ENCODE peak calls at places on chromosomes 3 and 15, in seven cellular contexts. A is psoas muscle, L is BJ, Z is progenitor cell of endocrine pancreas, S is breast epithelium, O is iPS-NIHi11, N is ELF-1. I is an unnamed sample.

GRCh38 chr3:145188079-145188785 is 972.8 kb downstream of the PLOD2 start:
- DNase-seq in A (no peak), Z (no peak), L (no peak), N (no peak), O (no peak), S (no peak), I (no peak)

GRCh38 chr3:4351164-4351855 is 48.1 kb downstream of the SETMAR start:
- DNase-seq in N (peak), L (no peak), S (no peak), O (no peak), Z (no peak), A (no peak), I (no peak)

GRCh38 chr3:42117175-42118008 is 26.2 kb downstream of the TRAK1 start:
- DNase-seq in Z (no peak), L (peak), N (peak), A (peak), S (peak), O (peak), I (peak)

GRCh38 chr15:74140445-74140761 is 10.0 kb downstream of the ISLR2 start:
- DNase-seq in O (no peak), Z (no peak), S (no peak), L (no peak), A (no peak), N (no peak), I (no peak)

GRCh38 chr3:85337895-85338294 is 379.1 kb downstream of the CADM2 start:
- DNase-seq in Z (no peak), A (no peak), N (no peak), S (no peak), O (no peak), L (no peak), I (no peak)

GRCh38 chr3:5341610-5342009 is 154.1 kb downstream of the EDEM1 start:
- DNase-seq in Z (no peak), S (no peak), O (no peak), A (no peak), L (no peak), N (no peak), I (no peak)

GRCh38 chr3:4218426-4219226 is 84.5 kb upstream of the SETMAR start:
- DNase-seq in L (no peak), S (peak), N (no peak), Z (no peak), O (no peak), A (no peak), I (no peak)

GRCh38 chr15:32030795-32031194 is 480 bp downstream of the CHRNA7 start:
- DNase-seq in S (no peak), L (no peak), O (peak), Z (no peak), A (no peak), N (peak), I (no peak)

GRCh38 chr15:92619380-92620101 is 36.0 kb downstream of the FAM174B start:
- DNase-seq in S (no peak), N (no peak), O (no peak), Z (no peak), A (no peak), L (peak), I (no peak)

GRCh38 chr3:64067510-64068346 is 44.4 kb upstream of the PSMD6 start:
- DNase-seq in L (no peak), A (no peak), Z (no peak), N (no peak), S (no peak), O (no peak), I (no peak)

GRCh38 chr15:57500979-57501576 is 90.6 kb upstream of the MYZAP start:
- DNase-seq in L (no peak), A (no peak), O (no peak), N (no peak), Z (no peak), S (no peak), I (no peak)

GRCh38 chr3:71570453-71571038 is 13.0 kb downstream of the FOXP1 start:
- DNase-seq in S (no peak), Z (no peak), L (no peak), A (no peak), N (no peak), O (no peak), I (no peak)

GRCh38 chr15:58549013-58549779 is 117.4 kb downstream of the LIPC start:
- DNase-seq in N (peak), Z (no peak), S (no peak), L (no peak), A (no peak), O (no peak), I (peak)

GRCh38 chr3:105399611-105400010 is 32.9 kb downstream of the ALCAM start:
- DNase-seq in Z (no peak), L (no peak), O (no peak), N (no peak), S (no peak), A (no peak), I (no peak)

GRCh38 chr3:21562225-21562624 is 188.8 kb downstream of the ZNF385D start:
- DNase-seq in Z (no peak), S (no peak), L (no peak), N (no peak), O (no peak), A (no peak), I (no peak)

GRCh38 chr3:56781762-56782161 is 20.0 kb downstream of the ARHGEF3 start:
- DNase-seq in L (no peak), Z (no peak), A (no peak), O (no peak), S (no peak), N (no peak), I (peak)

GRCh38 chr3:171614318-171614967 is 154.2 kb upstream of the TNIK start:
- DNase-seq in Z (no peak), L (no peak), A (peak), O (peak), N (peak), S (no peak), I (no peak)

GRCh38 chr3:127455541-127456450 is 134.7 kb downstream of the TPRA1 start:
- DNase-seq in O (peak), A (peak), L (no peak), N (peak), S (peak), Z (peak), I (peak)

GRCh38 chr3:22969276-22969675 is 233.9 kb upstream of the UBE2E2 start:
- DNase-seq in L (no peak), Z (no peak), A (no peak), N (no peak), S (no peak), O (no peak), I (no peak)

GRCh38 chr15:91116379-91117067 is 16.5 kb downstream of the SV2B start:
- DNase-seq in O (no peak), N (no peak), Z (no peak), L (no peak), S (peak), A (no peak), I (peak)

GRCh38 chr3:22734756-22735155 is 468.4 kb upstream of the UBE2E2 start:
- DNase-seq in Z (no peak), S (no peak), L (no peak), O (no peak), A (no peak), N (no peak), I (no peak)

GRCh38 chr3:106333911-106334618 is 465.3 kb upstream of the CBLB start:
- DNase-seq in L (no peak), S (no peak), Z (no peak), A (no peak), N (no peak), O (no peak), I (no peak)

GRCh38 chr3:113084777-113085176 is 94.0 kb downstream of the GTPBP8 start:
- DNase-seq in L (peak), Z (no peak), S (peak), A (peak), N (no peak), O (no peak), I (peak)

GRCh38 chr3:196138927-196139680 is 57.2 kb upstream of the TFRC start:
- DNase-seq in L (peak), O (no peak), N (peak), S (peak), Z (no peak), A (no peak), I (no peak)

GRCh38 chr3:148950806-148951205 is 40.5 kb upstream of the GYG1 start:
- DNase-seq in A (no peak), L (no peak), S (no peak), Z (no peak), O (no peak), N (no peak), I (no peak)